ENCODE peak calls at places on chromosomes 6 and 20, in seven cellular contexts. R is HAP-1; B is activated CD4-positive, alpha-beta memory T cell treated with anti-CD3 and anti-CD28 coated beads, Interleukin-2, amount 10 ng/mL, durations not matched to agents 7 days and 5 days; Z is left lung; T is stimulated activated CD4-positive, alpha-beta T cell treated with anti-CD3 and anti-CD28 coated beads, Interleukin-12 subunit alpha, Interleukin-12 subunit beta, amount 100 ng/mL, for 24 hours; Y is stomach; M is small intestine. I is an unnamed sample.

GRCh38 chr6:116528800-116529199 is 16.7 kb downstream of the TRAPPC3L start:
- DNase-seq in R (peak; percentile 47), B (no peak), Z (no peak), T (no peak), Y (no peak), M (no peak), I (no peak)

GRCh38 chr6:153625089-153625488 is 414.0 kb upstream of the OPRM1 start:
- DNase-seq in R (peak; percentile 71), B (no peak), Z (no peak), T (no peak), Y (no peak), M (no peak), I (peak; percentile 48)

GRCh38 chr6:122696079-122696478 is 83.4 kb upstream of the FABP7 start:
- DNase-seq in R (no peak), B (no peak), Z (no peak), T (no peak), Y (no peak), M (no peak), I (peak; percentile 82)

GRCh38 chr20:46268131-46268611 is 40.1 kb downstream of the CDH22 start:
- DNase-seq in R (no peak), B (no peak), Z (no peak), T (no peak), Y (no peak), M (no peak), I (no peak)

GRCh38 chr6:75213112-75213511 is 7.3 kb upstream of the COL12A1 start:
- DNase-seq in R (no peak), B (no peak), Z (no peak), T (no peak), Y (no peak), M (no peak), I (peak; percentile 63)

GRCh38 chr6:40957616-40958492 is 81.2 kb downstream of the UNC5CL start:
- DNase-seq in R (no peak), B (no peak), Z (no peak), T (no peak), Y (no peak), M (peak; percentile 8), I (peak; percentile 100)

GRCh38 chr20:34473262-34473883 is 42.8 kb upstream of the DYNLRB1 start:
- DNase-seq in R (peak; percentile 69), B (peak; percentile 44), Z (no peak), T (no peak), Y (no peak), M (peak; percentile 19), I (peak; percentile 12)

GRCh38 chr6:128438311-128438916 is 82.0 kb downstream of the PTPRK start:
- DNase-seq in R (no peak), B (no peak), Z (no peak), T (no peak), Y (no peak), M (no peak), I (no peak)

GRCh38 chr6:121767254-121767653 is 331.8 kb downstream of the GJA1 start:
- DNase-seq in R (no peak), B (no peak), Z (no peak), T (no peak), Y (no peak), M (no peak), I (no peak)

GRCh38 chr6:4319992-4320683 is 184.8 kb upstream of the ECI2 start:
- DNase-seq in R (no peak), B (no peak), Z (no peak), T (no peak), Y (no peak), M (peak; percentile 74), I (no peak)

GRCh38 chr6:25012657-25013056 is 76.9 kb upstream of the RIPOR2 start:
- DNase-seq in R (no peak), B (no peak), Z (no peak), T (no peak), Y (no peak), M (no peak), I (no peak)

GRCh38 chr6:4388675-4389074 is 253.3 kb upstream of the ECI2 start:
- DNase-seq in R (peak; percentile 15), B (no peak), Z (no peak), T (no peak), Y (no peak), M (no peak), I (peak; percentile 84)

GRCh38 chr20:1328680-1329330 is at the start of gene SDCBP2:
- DNase-seq in R (peak; percentile 4), B (peak; percentile 15), Z (no peak), T (no peak), Y (peak; percentile 89), M (peak; percentile 98), I (no peak)

GRCh38 chr6:116564921-116565872 is 6.1 kb upstream of the RWDD1 start:
- DNase-seq in R (no peak), B (no peak), Z (peak; percentile 79), T (no peak), Y (no peak), M (no peak), I (no peak)

GRCh38 chr6:26249709-26249958 is 115.4 kb upstream of the BTN3A2 start:
- DNase-seq in R (no peak), B (no peak), Z (no peak), T (no peak), Y (no peak), M (no peak), I (no peak)

GRCh38 chr6:83138118-83138722 is 54.8 kb downstream of the PGM3 start:
- DNase-seq in R (no peak), B (no peak), Z (no peak), T (no peak), Y (no peak), M (peak; percentile 5), I (no peak)

GRCh38 chr6:117206522-117206921 is 58.8 kb upstream of the VGLL2 start:
- DNase-seq in R (no peak), B (no peak), Z (no peak), T (no peak), Y (no peak), M (no peak), I (no peak)

GRCh38 chr6:7137335-7138106 is 29.8 kb downstream of the RREB1 start:
- DNase-seq in R (peak; percentile 77), B (peak; percentile 76), Z (peak; percentile 83), T (peak; percentile 67), Y (no peak), M (no peak), I (no peak)

GRCh38 chr6:11043961-11044711 is at the start of gene ELOVL2:
- DNase-seq in R (peak; percentile 78), B (no peak), Z (peak; percentile 81), T (no peak), Y (no peak), M (no peak), I (no peak)

I was measured in renal cortical epithelial cell.